ENCODE peak calls at places on chromosomes 6 and 20, in five cellular contexts. One of them, this sample, is unnamed.

GRCh38 chr20:26208296-26209091 is 511.8 kb upstream of the ZNF337 start:
- DNase-seq in T1000: no peak
- DNase-seq in PC-9: no peak
- DNase-seq in EH: no peak
- DNase-seq in caudate nucleus: no peak
- DNase-seq in this sample: no peak

GRCh38 chr6:70108230-70108629 is 194.7 kb downstream of the COL9A1 start:
- DNase-seq in T1000: no peak
- DNase-seq in PC-9: no peak
- DNase-seq in EH: peak
- DNase-seq in caudate nucleus: no peak
- DNase-seq in this sample: peak

GRCh38 chr6:15653581-15653980 is 9.2 kb downstream of the DTNBP1 start:
- DNase-seq in T1000: no peak
- DNase-seq in PC-9: no peak
- DNase-seq in EH: no peak
- DNase-seq in caudate nucleus: no peak
- DNase-seq in this sample: no peak

GRCh38 chr20:8291873-8292272 is 159.8 kb downstream of the PLCB1 start:
- DNase-seq in T1000: peak
- DNase-seq in PC-9: no peak
- DNase-seq in EH: peak
- DNase-seq in caudate nucleus: no peak
- DNase-seq in this sample: no peak

GRCh38 chr6:15148356-15149058 is 97.4 kb upstream of the JARID2 start:
- DNase-seq in T1000: peak
- DNase-seq in PC-9: peak
- DNase-seq in EH: peak
- DNase-seq in caudate nucleus: no peak
- DNase-seq in this sample: peak

GRCh38 chr6:170212051-170212756 is 78.7 kb downstream of the DLL1 start:
- DNase-seq in T1000: no peak
- DNase-seq in PC-9: no peak
- DNase-seq in EH: no peak
- DNase-seq in caudate nucleus: no peak
- DNase-seq in this sample: no peak

GRCh38 chr6:151196571-151196970 is 43.2 kb upstream of the AKAP12 start:
- DNase-seq in T1000: no peak
- DNase-seq in PC-9: no peak
- DNase-seq in EH: peak
- DNase-seq in caudate nucleus: no peak
- DNase-seq in this sample: no peak

GRCh38 chr6:167781066-167781767 is 45.5 kb upstream of the AFDN start:
- DNase-seq in T1000: no peak
- DNase-seq in PC-9: no peak
- DNase-seq in EH: no peak
- DNase-seq in caudate nucleus: peak
- DNase-seq in this sample: no peak

GRCh38 chr6:24494726-24495515 is at the start of gene ALDH5A1:
- DNase-seq in T1000: peak
- DNase-seq in PC-9: no peak
- DNase-seq in EH: peak
- DNase-seq in caudate nucleus: peak
- DNase-seq in this sample: peak

GRCh38 chr6:30985490-30985889 is 2.0 kb downstream of the MUC21 start:
- DNase-seq in T1000: no peak
- DNase-seq in PC-9: no peak
- DNase-seq in EH: no peak
- DNase-seq in caudate nucleus: no peak
- DNase-seq in this sample: no peak

GRCh38 chr6:110534731-110535164 is 58.3 kb upstream of the SLC22A16 start:
- DNase-seq in T1000: peak
- DNase-seq in PC-9: peak
- DNase-seq in EH: peak
- DNase-seq in caudate nucleus: peak
- DNase-seq in this sample: peak

GRCh38 chr6:125985967-125986294 is 409 bp upstream of the TRMT11 start:
- DNase-seq in T1000: no peak
- DNase-seq in PC-9: no peak
- DNase-seq in EH: no peak
- DNase-seq in caudate nucleus: no peak
- DNase-seq in this sample: no peak

GRCh38 chr6:35804996-35805736 is at the start of gene LHFPL5:
- DNase-seq in T1000: no peak
- DNase-seq in PC-9: no peak
- DNase-seq in EH: peak
- DNase-seq in caudate nucleus: peak
- DNase-seq in this sample: peak